ENCODE peak calls at places on chromosome 18, in seven cellular contexts. Y is A549, O is IMR-90, S is fibroblast of pulmonary artery, V is Caco-2, J is bronchial epithelial cell, B is right lobe of liver. L is an unnamed sample.

GRCh38 chr18:36454848-36455458 is 157.4 kb downstream of the FHOD3 start:
- DNase-seq in Y (no peak), O (no peak), S (no peak), V (no peak), J (no peak), B (no peak), L (no peak)

GRCh38 chr18:39799010-39799409 is 2156.0 kb upstream of the PIK3C3 start:
- DNase-seq in Y (peak), O (no peak), S (peak), V (no peak), J (no peak), B (no peak), L (no peak)

GRCh38 chr18:11033503-11033902 is 115.9 kb downstream of the PIEZO2 start:
- DNase-seq in Y (no peak), O (no peak), S (no peak), V (no peak), J (no peak), B (no peak), L (no peak)

GRCh38 chr18:79396431-79397287 is 929 bp downstream of the NFATC1 start:
- DNase-seq in Y (peak), O (peak), S (peak), V (no peak), J (no peak), B (peak), L (no peak)

GRCh38 chr18:10726198-10727068 is 200.6 kb downstream of the NAPG start:
- DNase-seq in Y (no peak), O (no peak), S (no peak), V (no peak), J (peak), B (peak), L (no peak)

GRCh38 chr18:5601188-5601624 is 57.4 kb upstream of the EPB41L3 start:
- DNase-seq in Y (no peak), O (no peak), S (no peak), V (peak), J (no peak), B (no peak), L (no peak)

GRCh38 chr18:79952996-79953559 is 1.6 kb upstream of the SLC66A2 start:
- DNase-seq in Y (no peak), O (no peak), S (no peak), V (no peak), J (no peak), B (no peak), L (peak)

GRCh38 chr18:29140590-29140989 is 963.7 kb upstream of the CDH2 start:
- DNase-seq in Y (no peak), O (no peak), S (no peak), V (no peak), J (no peak), B (no peak), L (no peak)

GRCh38 chr18:38033282-38033681 is 467.7 kb upstream of the CELF4 start:
- DNase-seq in Y (no peak), O (no peak), S (no peak), V (no peak), J (peak), B (no peak), L (no peak)

GRCh38 chr18:62643181-62643580 is 72.2 kb upstream of the PHLPP1 start:
- DNase-seq in Y (no peak), O (no peak), S (no peak), V (no peak), J (no peak), B (no peak), L (no peak)

GRCh38 chr18:43396266-43396665 is 119.0 kb upstream of the SYT4 start:
- DNase-seq in Y (peak), O (no peak), S (peak), V (no peak), J (peak), B (no peak), L (no peak)

GRCh38 chr18:52130621-52131020 is 209.4 kb upstream of the DCC start:
- DNase-seq in Y (no peak), O (no peak), S (no peak), V (no peak), J (peak), B (no peak), L (no peak)

GRCh38 chr18:8835556-8835955 is 130.2 kb downstream of the MTCL1 start:
- DNase-seq in Y (no peak), O (peak), S (peak), V (no peak), J (peak), B (peak), L (no peak)

GRCh38 chr18:72672364-72673151 is 128.4 kb upstream of the CBLN2 start:
- DNase-seq in Y (peak), O (peak), S (peak), V (no peak), J (peak), B (no peak), L (no peak)

GRCh38 chr18:23093772-23094171 is 41.5 kb upstream of the CABLES1 start:
- DNase-seq in Y (no peak), O (no peak), S (no peak), V (no peak), J (no peak), B (no peak), L (no peak)

GRCh38 chr18:23099621-23100020 is 35.7 kb upstream of the CABLES1 start:
- DNase-seq in Y (peak), O (no peak), S (no peak), V (peak), J (peak), B (no peak), L (no peak)

GRCh38 chr18:23094411-23095165 is 40.7 kb upstream of the CABLES1 start:
- DNase-seq in Y (no peak), O (no peak), S (no peak), V (no peak), J (no peak), B (no peak), L (no peak)

GRCh38 chr18:23092121-23092520 is 43.2 kb upstream of the CABLES1 start:
- DNase-seq in Y (no peak), O (no peak), S (no peak), V (no peak), J (no peak), B (no peak), L (no peak)

GRCh38 chr18:23095463-23095862 is 39.8 kb upstream of the CABLES1 start:
- DNase-seq in Y (no peak), O (no peak), S (no peak), V (no peak), J (no peak), B (no peak), L (no peak)
- TF ChIP-seq CTCF in Y (peak), O (no peak), S (peak), V (no peak), J (no peak), B (no peak), L (peak)

GRCh38 chr18:64238076-64238475 is 89.2 kb upstream of the LINC00305 start:
- DNase-seq in Y (no peak), O (no peak), S (no peak), V (no peak), J (no peak), B (no peak), L (no peak)
- TF ChIP-seq CTCF in Y (no peak), O (no peak), S (no peak), V (no peak), J (no peak), B (no peak), L (no peak)

GRCh38 chr18:13987956-13988355 is 72.6 kb upstream of the MC2R start:
- DNase-seq in Y (no peak), O (no peak), S (no peak), V (no peak), J (no peak), B (no peak), L (no peak)

GRCh38 chr18:13983506-13983905 is 68.2 kb upstream of the MC2R start:
- DNase-seq in Y (no peak), O (no peak), S (no peak), V (no peak), J (no peak), B (no peak), L (no peak)

GRCh38 chr18:13984080-13984479 is 68.7 kb upstream of the MC2R start:
- DNase-seq in Y (no peak), O (no peak), S (no peak), V (no peak), J (peak), B (no peak), L (no peak)

GRCh38 chr18:13982136-13982535 is 66.8 kb upstream of the MC2R start:
- DNase-seq in Y (no peak), O (no peak), S (no peak), V (no peak), J (no peak), B (no peak), L (no peak)
- TF ChIP-seq CTCF in Y (no peak), O (no peak), S (no peak), V (no peak), J (no peak), B (no peak), L (no peak)

GRCh38 chr18:58894937-58895336 is 30.3 kb downstream of the ZNF532 start:
- DNase-seq in Y (no peak), O (no peak), S (no peak), V (no peak), J (no peak), B (peak), L (no peak)

GRCh38 chr18:58893388-58894099 is 28.9 kb downstream of the ZNF532 start:
- DNase-seq in Y (no peak), O (peak), S (no peak), V (no peak), J (peak), B (no peak), L (no peak)

GRCh38 chr18:58896268-58896667 is 31.6 kb downstream of the ZNF532 start:
- DNase-seq in Y (no peak), O (no peak), S (no peak), V (no peak), J (no peak), B (no peak), L (no peak)

GRCh38 chr18:58896734-58897508 is 32.2 kb downstream of the ZNF532 start:
- DNase-seq in Y (no peak), O (no peak), S (no peak), V (no peak), J (no peak), B (no peak), L (no peak)

DNA sequence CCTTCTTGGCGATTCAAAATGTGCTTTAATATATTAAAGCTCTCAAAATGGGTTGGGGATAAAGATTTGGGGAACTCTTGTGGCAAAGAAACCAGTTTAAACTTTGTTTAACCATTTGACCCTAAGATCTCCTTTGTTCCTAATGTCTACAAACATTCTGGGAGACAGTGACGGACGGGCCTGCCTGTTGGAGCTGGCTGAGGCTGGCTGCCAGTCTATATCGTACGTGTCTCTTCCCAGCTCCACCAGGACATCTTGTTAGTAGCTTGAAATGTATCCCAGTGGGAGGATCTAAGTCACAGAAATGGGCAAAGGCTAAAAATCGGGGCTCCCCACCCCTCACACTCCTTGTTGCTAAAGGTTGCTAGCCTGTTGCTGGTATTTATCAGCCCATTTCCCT is 30.7 kb downstream of the ZNF532 start:
- DNase-seq in Y (no peak), O (no peak), S (no peak), V (no peak), J (no peak), B (no peak), L (no peak)
- TF ChIP-seq CTCF in Y (no peak), O (no peak), S (no peak), V (no peak), J (no peak), B (no peak), L (no peak)

DNA sequence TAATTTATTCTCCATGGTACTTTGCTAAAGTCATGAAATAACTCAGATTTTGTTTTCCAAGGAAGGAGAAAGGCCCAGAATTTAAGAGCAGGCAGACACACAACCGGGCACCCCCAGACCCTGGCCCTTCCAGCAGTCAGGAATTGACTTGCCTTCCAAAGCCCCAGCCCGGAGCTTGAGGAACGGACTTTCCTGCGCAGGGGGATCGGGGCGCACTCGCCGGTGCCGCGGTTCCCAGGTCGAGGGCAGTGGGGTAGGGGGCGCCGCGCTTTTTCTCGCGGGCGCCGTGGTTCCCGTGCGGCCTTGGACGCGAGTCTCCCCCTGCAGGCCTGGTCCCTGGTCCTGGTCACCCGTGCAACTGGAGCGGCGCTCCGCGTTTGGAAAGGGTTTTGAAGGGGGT is 1.2 kb downstream of the ZNF236 start:
- DNase-seq in Y (peak), O (peak), S (no peak), V (no peak), J (no peak), B (peak), L (peak)
- TF ChIP-seq CTCF in Y (peak), O (peak), S (peak), V (no peak), J (peak), B (no peak), L (peak)

GRCh38 chr18:41391616-41392610 is 563.1 kb upstream of the PIK3C3 start:
- DNase-seq in Y (peak), O (peak), S (peak), V (peak), J (peak), B (no peak), L (peak)
- TF ChIP-seq CTCF in Y (peak), O (peak), S (peak), V (peak), J (peak), B (peak), L (peak)

L was measured in type B pancreatic cell.